ENCODE peak calls at places on chromosomes 2 and 18, in six cellular contexts. One of them, this sample, is unnamed.

GRCh38 chr18:9135912-9136314 is 668 bp upstream of the ANKRD12 start:
- DNase-seq in LoVo: peak
- DNase-seq in adrenal gland: peak
- DNase-seq in CD8-positive, alpha-beta T cell: no peak
- DNase-seq in DMS79 treated with DMSO at 0.1 percent for 48 hours: peak
- DNase-seq in DMS153: peak
- DNase-seq in this sample: peak

GRCh38 chr2:241142593-241142992 is 6.7 kb downstream of the PASK start:
- DNase-seq in LoVo: no peak
- DNase-seq in adrenal gland: no peak
- DNase-seq in CD8-positive, alpha-beta T cell: no peak
- DNase-seq in DMS79 treated with DMSO at 0.1 percent for 48 hours: no peak
- DNase-seq in DMS153: no peak
- DNase-seq in this sample: no peak

GRCh38 chr2:42368817-42369550 is 8.0 kb upstream of the COX7A2L start:
- DNase-seq in LoVo: peak
- DNase-seq in adrenal gland: no peak
- DNase-seq in CD8-positive, alpha-beta T cell: no peak
- DNase-seq in DMS79 treated with DMSO at 0.1 percent for 48 hours: no peak
- DNase-seq in DMS153: peak
- DNase-seq in this sample: peak

GRCh38 chr2:64017811-64018714 is 1.2 kb downstream of the VPS54 start:
- DNase-seq in LoVo: peak
- DNase-seq in adrenal gland: peak
- DNase-seq in CD8-positive, alpha-beta T cell: no peak
- DNase-seq in DMS79 treated with DMSO at 0.1 percent for 48 hours: peak
- DNase-seq in DMS153: no peak
- DNase-seq in this sample: peak

GRCh38 chr2:74876081-74876886 is 42.4 kb downstream of the HK2 start:
- DNase-seq in LoVo: peak
- DNase-seq in adrenal gland: peak
- DNase-seq in CD8-positive, alpha-beta T cell: peak
- DNase-seq in DMS79 treated with DMSO at 0.1 percent for 48 hours: peak
- DNase-seq in DMS153: peak
- DNase-seq in this sample: peak

GRCh38 chr2:233992481-233993217 is 57.9 kb upstream of the SPP2 start:
- DNase-seq in LoVo: no peak
- DNase-seq in adrenal gland: no peak
- DNase-seq in CD8-positive, alpha-beta T cell: no peak
- DNase-seq in DMS79 treated with DMSO at 0.1 percent for 48 hours: no peak
- DNase-seq in DMS153: no peak
- DNase-seq in this sample: no peak

GRCh38 chr2:218645126-218645525 is 14.3 kb downstream of the ZNF142 start:
- DNase-seq in LoVo: no peak
- DNase-seq in adrenal gland: no peak
- DNase-seq in CD8-positive, alpha-beta T cell: no peak
- DNase-seq in DMS79 treated with DMSO at 0.1 percent for 48 hours: no peak
- DNase-seq in DMS153: no peak
- DNase-seq in this sample: no peak

GRCh38 chr2:195411219-195411687 is 245.8 kb upstream of the SLC39A10 start:
- DNase-seq in LoVo: peak
- DNase-seq in adrenal gland: peak
- DNase-seq in CD8-positive, alpha-beta T cell: no peak
- DNase-seq in DMS79 treated with DMSO at 0.1 percent for 48 hours: no peak
- DNase-seq in DMS153: no peak
- DNase-seq in this sample: no peak

GRCh38 chr2:12265646-12266045 is 451.1 kb upstream of the TRIB2 start:
- DNase-seq in LoVo: no peak
- DNase-seq in adrenal gland: no peak
- DNase-seq in CD8-positive, alpha-beta T cell: no peak
- DNase-seq in DMS79 treated with DMSO at 0.1 percent for 48 hours: no peak
- DNase-seq in DMS153: no peak
- DNase-seq in this sample: no peak

GRCh38 chr18:3649135-3649558 is 199.2 kb downstream of the TGIF1 start:
- DNase-seq in LoVo: no peak
- DNase-seq in adrenal gland: no peak
- DNase-seq in CD8-positive, alpha-beta T cell: no peak
- DNase-seq in DMS79 treated with DMSO at 0.1 percent for 48 hours: no peak
- DNase-seq in DMS153: no peak
- DNase-seq in this sample: no peak

GRCh38 chr2:207122914-207123744 is 42.6 kb downstream of the KLF7 start:
- DNase-seq in LoVo: no peak
- DNase-seq in adrenal gland: no peak
- DNase-seq in CD8-positive, alpha-beta T cell: peak
- DNase-seq in DMS79 treated with DMSO at 0.1 percent for 48 hours: no peak
- DNase-seq in DMS153: no peak
- DNase-seq in this sample: no peak

GRCh38 chr2:203327918-203328734 is at the start of gene ABI2:
- DNase-seq in LoVo: peak
- DNase-seq in adrenal gland: peak
- DNase-seq in CD8-positive, alpha-beta T cell: peak
- DNase-seq in DMS79 treated with DMSO at 0.1 percent for 48 hours: peak
- DNase-seq in DMS153: peak
- DNase-seq in this sample: peak

GRCh38 chr2:208509586-208509985 is 103.0 kb downstream of the PTH2R start:
- DNase-seq in LoVo: no peak
- DNase-seq in adrenal gland: no peak
- DNase-seq in CD8-positive, alpha-beta T cell: no peak
- DNase-seq in DMS79 treated with DMSO at 0.1 percent for 48 hours: no peak
- DNase-seq in DMS153: no peak
- DNase-seq in this sample: no peak

GRCh38 chr2:111169268-111169667 is 48.6 kb downstream of the BCL2L11 start:
- DNase-seq in LoVo: no peak
- DNase-seq in adrenal gland: no peak
- DNase-seq in CD8-positive, alpha-beta T cell: no peak
- DNase-seq in DMS79 treated with DMSO at 0.1 percent for 48 hours: no peak
- DNase-seq in DMS153: no peak
- DNase-seq in this sample: no peak

GRCh38 chr2:23574919-23575654 is 190.1 kb downstream of the KLHL29 start:
- DNase-seq in LoVo: no peak
- DNase-seq in adrenal gland: peak
- DNase-seq in CD8-positive, alpha-beta T cell: no peak
- DNase-seq in DMS79 treated with DMSO at 0.1 percent for 48 hours: no peak
- DNase-seq in DMS153: no peak
- DNase-seq in this sample: no peak

GRCh38 chr2:73032702-73033097 is 38.8 kb downstream of the SFXN5 start:
- DNase-seq in LoVo: no peak
- DNase-seq in adrenal gland: no peak
- DNase-seq in CD8-positive, alpha-beta T cell: no peak
- DNase-seq in DMS79 treated with DMSO at 0.1 percent for 48 hours: no peak
- DNase-seq in DMS153: no peak
- DNase-seq in this sample: no peak

GRCh38 chr2:27152796-27153464 is 4.1 kb downstream of the TCF23 start:
- DNase-seq in LoVo: no peak
- DNase-seq in adrenal gland: no peak
- DNase-seq in CD8-positive, alpha-beta T cell: no peak
- DNase-seq in DMS79 treated with DMSO at 0.1 percent for 48 hours: no peak
- DNase-seq in DMS153: peak
- DNase-seq in this sample: peak

GRCh38 chr2:236918513-236918912 is 167.2 kb upstream of the COPS8 start:
- DNase-seq in LoVo: no peak
- DNase-seq in adrenal gland: peak
- DNase-seq in CD8-positive, alpha-beta T cell: no peak
- DNase-seq in DMS79 treated with DMSO at 0.1 percent for 48 hours: no peak
- DNase-seq in DMS153: no peak
- DNase-seq in this sample: no peak

GRCh38 chr18:42559292-42559691 is 556.2 kb downstream of the RIT2 start:
- DNase-seq in LoVo: no peak
- DNase-seq in adrenal gland: no peak
- DNase-seq in CD8-positive, alpha-beta T cell: no peak
- DNase-seq in DMS79 treated with DMSO at 0.1 percent for 48 hours: no peak
- DNase-seq in DMS153: no peak
- DNase-seq in this sample: no peak

GRCh38 chr2:76745605-76746004 is 776.6 kb downstream of the LRRTM4 start:
- DNase-seq in LoVo: no peak
- DNase-seq in adrenal gland: no peak
- DNase-seq in CD8-positive, alpha-beta T cell: no peak
- DNase-seq in DMS79 treated with DMSO at 0.1 percent for 48 hours: no peak
- DNase-seq in DMS153: no peak
- DNase-seq in this sample: no peak

GRCh38 chr2:31108887-31109286 is 29.4 kb downstream of the GALNT14 start:
- DNase-seq in LoVo: no peak
- DNase-seq in adrenal gland: no peak
- DNase-seq in CD8-positive, alpha-beta T cell: no peak
- DNase-seq in DMS79 treated with DMSO at 0.1 percent for 48 hours: no peak
- DNase-seq in DMS153: no peak
- DNase-seq in this sample: no peak

GRCh38 chr2:44805391-44805790 is 136.1 kb upstream of the SIX3 start:
- DNase-seq in LoVo: no peak
- DNase-seq in adrenal gland: no peak
- DNase-seq in CD8-positive, alpha-beta T cell: no peak
- DNase-seq in DMS79 treated with DMSO at 0.1 percent for 48 hours: no peak
- DNase-seq in DMS153: no peak
- DNase-seq in this sample: no peak